ENCODE peak calls at places on chromosomes 5 and 9, in five cellular contexts. O is right lobe of liver, K is HT-29, G is thyroid gland, V is NCI-H2081. Z is an unnamed sample.

GRCh38 chr5:132385321-132386105 is 16.0 kb downstream of the SLC22A5 start:
- DNase-seq in K (peak), V (peak), O (no peak), G (peak), Z (peak)

GRCh38 chr9:12963537-12963936 is 188.7 kb downstream of the LURAP1L start:
- DNase-seq in O (no peak), V (no peak), G (no peak), K (no peak), Z (no peak)

GRCh38 chr9:131019387-131020239 is 10.6 kb downstream of the LAMC3 start:
- DNase-seq in K (no peak), V (peak), G (peak), O (no peak), Z (no peak)

GRCh38 chr5:29811914-29812679 is 1381.4 kb upstream of the CDH6 start:
- DNase-seq in G (no peak), V (no peak), K (no peak), O (no peak), Z (peak)

GRCh38 chr5:160310910-160311295 is 1.5 kb downstream of the CCNJL start:
- DNase-seq in O (no peak), G (no peak), K (no peak), V (no peak), Z (no peak)

GRCh38 chr5:54257366-54258118 is 52.8 kb downstream of the ARL15 start:
- DNase-seq in G (peak), O (no peak), K (no peak), V (peak), Z (peak)

GRCh38 chr5:153629027-153629426 is 138.6 kb downstream of the GRIA1 start:
- DNase-seq in V (no peak), O (no peak), G (peak), K (peak), Z (no peak)

GRCh38 chr9:85062385-85062784 is 392.9 kb downstream of the NTRK2 start:
- DNase-seq in O (no peak), V (no peak), G (no peak), K (no peak), Z (no peak)

GRCh38 chr5:55171471-55171870 is 1.5 kb downstream of the CDC20B start:
- DNase-seq in O (no peak), G (no peak), K (no peak), V (no peak), Z (no peak)

GRCh38 chr5:157963244-157963643 is 104.3 kb upstream of the CLINT1 start:
- DNase-seq in G (no peak), O (no peak), K (no peak), V (no peak), Z (no peak)

GRCh38 chr9:128456613-128457061 is 831 bp downstream of the ODF2 start:
- DNase-seq in O (peak), K (peak), G (peak), V (peak), Z (peak)

GRCh38 chr5:111627862-111628261 is 115.5 kb upstream of the STARD4 start:
- DNase-seq in G (no peak), V (no peak), K (no peak), O (no peak), Z (no peak)

GRCh38 chr5:149452007-149452664 is 73.0 kb upstream of the IL17B start:
- DNase-seq in K (peak), G (peak), V (no peak), O (peak), Z (no peak)

GRCh38 chr9:134959126-134959970 is 41.6 kb upstream of the FCN1 start:
- DNase-seq in K (no peak), O (no peak), V (no peak), G (no peak), Z (no peak)

GRCh38 chr9:79277916-79278447 is 293.8 kb upstream of the TLE4 start:
- DNase-seq in V (no peak), G (no peak), K (no peak), O (no peak), Z (no peak)

GRCh38 chr9:126001581-126002225 is 254.5 kb downstream of the PBX3 start:
- DNase-seq in V (no peak), G (no peak), K (no peak), O (peak), Z (no peak)

GRCh38 chr5:145463634-145464033 is 371.5 kb downstream of the PRELID2 start:
- DNase-seq in K (peak), V (no peak), O (no peak), G (no peak), Z (no peak)

GRCh38 chr9:137396808-137397367 is 26.1 kb downstream of the EXD3 start:
- DNase-seq in G (no peak), V (no peak), K (no peak), O (no peak), Z (no peak)

GRCh38 chr9:97982191-97982718 is 886 bp upstream of the ANP32B start:
- DNase-seq in V (no peak), O (no peak), G (no peak), K (no peak), Z (no peak)

GRCh38 chr5:78751872-78752271 is 103.3 kb upstream of the LHFPL2 start:
- DNase-seq in G (no peak), K (no peak), O (no peak), V (no peak), Z (no peak)

GRCh38 chr5:140602165-140602564 is 30.8 kb downstream of the CD14 start:
- DNase-seq in O (no peak), K (no peak), G (no peak), V (no peak), Z (no peak)

GRCh38 chr5:109905906-109906305 is 216.2 kb downstream of the MAN2A1 start:
- DNase-seq in G (no peak), V (no peak), O (no peak), K (no peak), Z (no peak)

GRCh38 chr5:133675376-133676154 is 63.2 kb upstream of the FSTL4 start:
- DNase-seq in G (peak), V (no peak), O (no peak), K (no peak), Z (no peak)

GRCh38 chr9:85740821-85741111 is 988 bp downstream of the AGTPBP1 start:
- DNase-seq in V (no peak), K (no peak), O (no peak), G (no peak), Z (peak)

GRCh38 chr5:170467000-170467707 is 36.7 kb upstream of the KCNIP1 start:
- DNase-seq in O (no peak), V (no peak), G (no peak), K (peak), Z (no peak)

GRCh38 chr5:13215806-13216205 is 728.7 kb downstream of the DNAH5 start:
- DNase-seq in O (no peak), V (no peak), K (no peak), G (no peak), Z (no peak)

GRCh38 chr9:85040141-85040540 is 370.6 kb downstream of the NTRK2 start:
- DNase-seq in G (no peak), K (no peak), V (no peak), O (no peak), Z (no peak)

GRCh38 chr5:74042559-74043357 is 416.8 kb downstream of the ARHGEF28 start:
- DNase-seq in K (no peak), O (no peak), V (no peak), G (peak), Z (no peak)

GRCh38 chr5:2199697-2200096 is 317.0 kb upstream of the IRX4 start:
- DNase-seq in G (no peak), K (no peak), O (peak), V (no peak), Z (no peak)

GRCh38 chr5:150234606-150235547 is 45.0 kb downstream of the SLC6A7 start:
- DNase-seq in V (no peak), O (no peak), G (no peak), K (no peak), Z (no peak)

GRCh38 chr9:16335788-16336580 is 534.5 kb downstream of the BNC2 start:
- DNase-seq in V (no peak), G (peak), O (peak), K (no peak), Z (peak)

GRCh38 chr5:3389471-3390026 is 206.1 kb upstream of the IRX1 start:
- DNase-seq in V (no peak), G (no peak), K (no peak), O (no peak), Z (no peak)

GRCh38 chr9:92312887-92313623 is 12.1 kb downstream of the NOL8 start:
- DNase-seq in O (no peak), G (no peak), K (no peak), V (no peak), Z (no peak)

GRCh38 chr5:108720416-108720815 is 27.3 kb upstream of the FER start:
- DNase-seq in V (no peak), G (no peak), O (no peak), K (no peak), Z (no peak)

GRCh38 chr5:92800360-92800759 is 780.7 kb downstream of the NR2F1-AS1 start:
- DNase-seq in V (peak), K (no peak), G (no peak), O (no peak), Z (no peak)

GRCh38 chr5:174166231-174167079 is 120.9 kb downstream of the NSG2 start:
- DNase-seq in O (no peak), K (no peak), V (no peak), G (no peak), Z (no peak)

GRCh38 chr5:140480310-140481014 is 67.0 kb upstream of the EIF4EBP3 start:
- DNase-seq in K (no peak), V (no peak), G (no peak), O (no peak), Z (no peak)

Z was measured in T47D.